ENCODE peak calls at places on chromosomes 1 and 21, in six cellular contexts. One of them, this sample, is unnamed.
A peak's percentile ranks its signal among the peaks of the same experiment; 100 is the strongest.

GRCh38 chr1:97632776-97633175 is 288.1 kb downstream of the DPYD start:
- DNase-seq in WTC11: no peak
- DNase-seq in H1: no peak
- DNase-seq in A549: no peak
- DNase-seq in K562: no peak
- DNase-seq in endothelial cell of umbilical vein: peak; percentile 24
- DNase-seq in this sample: no peak

GRCh38 chr1:175820456-175820855 is 77.1 kb upstream of the TNR start:
- DNase-seq in WTC11: no peak
- DNase-seq in H1: no peak
- DNase-seq in A549: no peak
- DNase-seq in K562: no peak
- DNase-seq in endothelial cell of umbilical vein: no peak
- DNase-seq in this sample: no peak

GRCh38 chr1:3471356-3472087 is 17.1 kb downstream of the ARHGEF16 start:
- DNase-seq in WTC11: peak; percentile 77
- DNase-seq in H1: peak; percentile 74
- DNase-seq in A549: peak; percentile 52
- DNase-seq in K562: peak; percentile 72
- DNase-seq in endothelial cell of umbilical vein: peak; percentile 35
- DNase-seq in this sample: peak; percentile 89

GRCh38 chr1:224333309-224333926 is 3.4 kb upstream of the NVL start:
- DNase-seq in WTC11: no peak
- DNase-seq in H1: no peak
- DNase-seq in A549: peak; percentile 71
- DNase-seq in K562: peak; percentile 49
- DNase-seq in endothelial cell of umbilical vein: peak; percentile 80
- DNase-seq in this sample: peak; percentile 60

GRCh38 chr1:4590766-4591165 is 63.6 kb upstream of the AJAP1 start:
- DNase-seq in WTC11: no peak
- DNase-seq in H1: no peak
- DNase-seq in A549: no peak
- DNase-seq in K562: no peak
- DNase-seq in endothelial cell of umbilical vein: no peak
- DNase-seq in this sample: no peak

GRCh38 chr1:150548632-150549495 is at the start of gene ADAMTSL4:
- DNase-seq in WTC11: peak; percentile 63
- DNase-seq in H1: no peak
- DNase-seq in A549: peak; percentile 80
- DNase-seq in K562: peak; percentile 94
- DNase-seq in endothelial cell of umbilical vein: peak; percentile 68
- DNase-seq in this sample: no peak

GRCh38 chr1:159924791-159925712 is at the start of gene TAGLN2:
- DNase-seq in WTC11: peak; percentile 88
- DNase-seq in H1: peak; percentile 92
- DNase-seq in A549: peak; percentile 92
- DNase-seq in K562: peak; percentile 86
- DNase-seq in endothelial cell of umbilical vein: peak; percentile 93
- DNase-seq in this sample: peak; percentile 65

GRCh38 chr1:52556641-52557360 is 3.9 kb upstream of the TUT4 start:
- DNase-seq in WTC11: no peak
- DNase-seq in H1: no peak
- DNase-seq in A549: no peak
- DNase-seq in K562: no peak
- DNase-seq in endothelial cell of umbilical vein: no peak
- DNase-seq in this sample: no peak

GRCh38 chr1:170593612-170594011 is 61.6 kb downstream of the GORAB start:
- DNase-seq in WTC11: no peak
- DNase-seq in H1: no peak
- DNase-seq in A549: no peak
- DNase-seq in K562: no peak
- DNase-seq in endothelial cell of umbilical vein: no peak
- DNase-seq in this sample: no peak

GRCh38 chr1:221337106-221337505 is 404.8 kb downstream of the DUSP10 start:
- DNase-seq in WTC11: no peak
- DNase-seq in H1: no peak
- DNase-seq in A549: no peak
- DNase-seq in K562: no peak
- DNase-seq in endothelial cell of umbilical vein: no peak
- DNase-seq in this sample: no peak

GRCh38 chr1:221334082-221334481 is 407.8 kb downstream of the DUSP10 start:
- DNase-seq in WTC11: no peak
- DNase-seq in H1: no peak
- DNase-seq in A549: no peak
- DNase-seq in K562: no peak
- DNase-seq in endothelial cell of umbilical vein: peak; percentile 39
- DNase-seq in this sample: no peak

GRCh38 chr1:221336141-221336540 is 405.7 kb downstream of the DUSP10 start:
- DNase-seq in WTC11: no peak
- DNase-seq in H1: no peak
- DNase-seq in A549: no peak
- DNase-seq in K562: no peak
- DNase-seq in endothelial cell of umbilical vein: no peak
- DNase-seq in this sample: peak; percentile 11

GRCh38 chr1:221331263-221332183 is 410.4 kb downstream of the DUSP10 start:
- DNase-seq in WTC11: no peak
- DNase-seq in H1: no peak
- DNase-seq in A549: no peak
- DNase-seq in K562: no peak
- DNase-seq in endothelial cell of umbilical vein: no peak
- DNase-seq in this sample: no peak

GRCh38 chr1:221335161-221336101 is 406.5 kb downstream of the DUSP10 start:
- DNase-seq in WTC11: no peak
- DNase-seq in H1: no peak
- DNase-seq in A549: peak; percentile 9
- DNase-seq in K562: no peak
- DNase-seq in endothelial cell of umbilical vein: no peak
- DNase-seq in this sample: peak; percentile 91
- TF ChIP-seq JUN in WTC11: no peak
- TF ChIP-seq JUN in H1: no peak
- TF ChIP-seq JUN in A549: no peak
- TF ChIP-seq JUN in K562: no peak
- TF ChIP-seq JUN in endothelial cell of umbilical vein: no peak
- TF ChIP-seq JUN in this sample: no peak

DNA sequence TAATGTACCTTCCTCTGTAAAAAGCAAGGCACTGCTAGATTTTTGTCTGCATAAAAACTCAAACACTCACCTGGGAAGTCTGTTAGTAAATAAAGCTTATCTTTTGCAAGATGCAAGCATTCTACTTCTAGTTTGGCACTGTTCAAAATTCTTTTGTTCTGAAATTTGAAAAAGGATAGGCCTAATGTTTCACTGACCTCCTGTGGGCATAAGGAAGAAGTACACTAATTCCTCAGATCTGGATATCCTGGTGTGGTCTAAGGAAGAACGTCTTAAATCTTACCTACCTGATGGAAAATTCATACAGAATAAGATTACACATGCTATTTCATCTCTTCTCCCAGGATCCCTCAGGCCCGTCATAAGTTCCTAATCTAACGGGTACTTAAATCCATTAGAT is 93.5 kb upstream of the CAMK1G start:
- DNase-seq in WTC11: no peak
- DNase-seq in H1: no peak
- DNase-seq in A549: peak; percentile 29
- DNase-seq in K562: no peak
- DNase-seq in endothelial cell of umbilical vein: no peak
- DNase-seq in this sample: no peak
- TF ChIP-seq JUN in WTC11: no peak
- TF ChIP-seq JUN in H1: no peak
- TF ChIP-seq JUN in A549: no peak
- TF ChIP-seq JUN in K562: no peak
- TF ChIP-seq JUN in endothelial cell of umbilical vein: no peak
- TF ChIP-seq JUN in this sample: no peak

GRCh38 chr1:155979525-155980343 is 1.4 kb upstream of the ARHGEF2 start:
- DNase-seq in WTC11: no peak
- DNase-seq in H1: no peak
- DNase-seq in A549: no peak
- DNase-seq in K562: peak; percentile 68
- DNase-seq in endothelial cell of umbilical vein: no peak
- DNase-seq in this sample: no peak

GRCh38 chr1:155981266-155982088 is 3.1 kb upstream of the ARHGEF2 start:
- DNase-seq in WTC11: no peak
- DNase-seq in H1: no peak
- DNase-seq in A549: no peak
- DNase-seq in K562: no peak
- DNase-seq in endothelial cell of umbilical vein: peak; percentile 55
- DNase-seq in this sample: peak; percentile 54

GRCh38 chr1:155984341-155984740 is 6.0 kb upstream of the ARHGEF2 start:
- DNase-seq in WTC11: peak; percentile 89
- DNase-seq in H1: peak; percentile 79
- DNase-seq in A549: no peak
- DNase-seq in K562: no peak
- DNase-seq in endothelial cell of umbilical vein: no peak
- DNase-seq in this sample: no peak

GRCh38 chr1:155983191-155984023 is 5.1 kb upstream of the ARHGEF2 start:
- DNase-seq in WTC11: no peak
- DNase-seq in H1: peak; percentile 54
- DNase-seq in A549: peak; percentile 80
- DNase-seq in K562: no peak
- DNase-seq in endothelial cell of umbilical vein: no peak
- DNase-seq in this sample: peak; percentile 44

DNA sequence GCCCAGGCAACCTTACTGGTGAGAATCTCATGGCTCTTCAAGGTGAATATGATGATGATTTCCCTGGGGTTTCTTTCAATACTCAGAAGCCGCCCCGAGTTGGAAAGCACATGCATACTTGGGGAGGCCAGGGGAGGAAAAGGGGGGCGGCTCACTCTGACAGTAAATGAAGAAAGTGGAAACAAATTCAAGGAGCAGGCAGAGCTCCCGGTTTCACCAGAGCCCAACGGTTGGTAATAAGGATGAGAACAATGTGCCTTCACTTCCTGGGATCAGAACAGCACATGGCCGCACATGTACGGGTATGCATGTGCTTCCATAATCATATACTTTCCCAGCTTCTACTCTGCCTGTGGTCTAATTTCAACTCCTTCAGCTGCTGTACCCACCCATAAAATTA is 3.8 kb upstream of the ARHGEF2 start:
- DNase-seq in WTC11: no peak
- DNase-seq in H1: no peak
- DNase-seq in A549: no peak
- DNase-seq in K562: no peak
- DNase-seq in endothelial cell of umbilical vein: no peak
- DNase-seq in this sample: no peak
- TF ChIP-seq JUN in WTC11: no peak
- TF ChIP-seq JUN in H1: no peak
- TF ChIP-seq JUN in A549: no peak
- TF ChIP-seq JUN in K562: no peak
- TF ChIP-seq JUN in endothelial cell of umbilical vein: no peak
- TF ChIP-seq JUN in this sample: no peak

GRCh38 chr1:179372160-179372559 is 6.4 kb downstream of the AXDND1 start:
- DNase-seq in WTC11: no peak
- DNase-seq in H1: no peak
- DNase-seq in A549: no peak
- DNase-seq in K562: no peak
- DNase-seq in endothelial cell of umbilical vein: no peak
- DNase-seq in this sample: no peak
- TF ChIP-seq JUN in WTC11: no peak
- TF ChIP-seq JUN in H1: no peak
- TF ChIP-seq JUN in A549: no peak
- TF ChIP-seq JUN in K562: no peak
- TF ChIP-seq JUN in endothelial cell of umbilical vein: no peak
- TF ChIP-seq JUN in this sample: no peak

GRCh38 chr1:197400522-197400902 is 132.5 kb downstream of the CRB1 start:
- DNase-seq in WTC11: no peak
- DNase-seq in H1: no peak
- DNase-seq in A549: no peak
- DNase-seq in K562: no peak
- DNase-seq in endothelial cell of umbilical vein: no peak
- DNase-seq in this sample: no peak
- TF ChIP-seq JUN in WTC11: no peak
- TF ChIP-seq JUN in H1: no peak
- TF ChIP-seq JUN in A549: no peak
- TF ChIP-seq JUN in K562: no peak
- TF ChIP-seq JUN in endothelial cell of umbilical vein: no peak
- TF ChIP-seq JUN in this sample: no peak

DNA sequence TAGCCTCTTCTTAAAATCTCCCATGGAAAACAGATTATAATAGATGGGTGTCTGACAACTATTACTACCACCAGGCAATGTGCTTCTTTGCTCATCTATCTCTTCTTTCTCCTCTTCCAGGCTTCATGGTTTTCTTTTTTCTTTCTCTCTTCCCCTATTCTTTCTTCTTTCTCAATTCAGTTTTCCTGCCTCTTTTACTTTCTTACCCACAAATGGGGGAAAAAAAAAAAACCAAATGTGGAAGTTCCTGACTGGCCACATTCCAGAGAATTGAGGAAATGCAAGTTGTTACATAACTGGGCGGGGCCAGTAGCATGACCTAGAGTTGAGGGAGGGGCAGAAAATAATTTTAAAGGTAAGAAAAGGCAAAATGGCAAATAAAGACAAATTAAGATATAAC is 10.9 kb upstream of the SMG7 start:
- DNase-seq in WTC11: no peak
- DNase-seq in H1: no peak
- DNase-seq in A549: peak; percentile 23
- DNase-seq in K562: no peak
- DNase-seq in endothelial cell of umbilical vein: no peak
- DNase-seq in this sample: no peak
- TF ChIP-seq JUN in WTC11: no peak
- TF ChIP-seq JUN in H1: peak; percentile 35
- TF ChIP-seq JUN in A549: no peak
- TF ChIP-seq JUN in K562: no peak
- TF ChIP-seq JUN in endothelial cell of umbilical vein: no peak
- TF ChIP-seq JUN in this sample: no peak

DNA sequence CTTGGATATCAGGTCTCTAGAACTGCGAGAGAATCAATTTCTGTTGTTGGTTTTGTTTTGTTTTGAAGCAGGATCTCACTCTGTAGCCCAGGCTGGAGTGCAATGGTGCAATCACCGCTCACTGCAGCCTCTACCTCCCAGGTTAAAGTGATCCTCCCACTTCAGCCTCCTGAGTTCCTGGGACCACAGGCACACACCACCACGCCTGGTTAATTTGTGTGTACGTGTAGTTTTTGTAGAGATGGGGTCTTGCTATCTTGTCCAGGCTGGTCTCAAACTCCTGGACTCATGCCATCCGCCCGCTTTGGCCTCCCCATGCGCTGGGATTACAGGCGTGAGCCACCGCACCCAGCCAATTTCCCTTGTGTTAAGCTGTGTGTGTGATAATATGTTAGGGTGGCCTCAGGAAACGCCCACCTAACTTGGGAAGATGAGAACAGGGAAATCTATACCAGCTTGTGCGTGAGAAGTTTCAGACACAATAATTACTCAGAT is 109.6 kb downstream of the SIK1 start:
- DNase-seq in WTC11: no peak
- DNase-seq in H1: no peak
- DNase-seq in A549: no peak
- DNase-seq in K562: no peak
- DNase-seq in endothelial cell of umbilical vein: no peak
- DNase-seq in this sample: no peak
- TF ChIP-seq JUN in WTC11: no peak
- TF ChIP-seq JUN in H1: no peak
- TF ChIP-seq JUN in A549: no peak
- TF ChIP-seq JUN in K562: no peak
- TF ChIP-seq JUN in endothelial cell of umbilical vein: no peak
- TF ChIP-seq JUN in this sample: no peak

GRCh38 chr1:177600371-177600770 is 369.5 kb downstream of the SEC16B start:
- DNase-seq in WTC11: no peak
- DNase-seq in H1: no peak
- DNase-seq in A549: no peak
- DNase-seq in K562: no peak
- DNase-seq in endothelial cell of umbilical vein: no peak
- DNase-seq in this sample: no peak
- TF ChIP-seq JUN in WTC11: no peak
- TF ChIP-seq JUN in H1: no peak
- TF ChIP-seq JUN in A549: no peak
- TF ChIP-seq JUN in K562: no peak
- TF ChIP-seq JUN in endothelial cell of umbilical vein: no peak
- TF ChIP-seq JUN in this sample: no peak

This sample was measured in HepG2.